ENCODE peak calls at places on chromosomes 4 and X, in eight cellular contexts. Q is CD4-positive, alpha-beta T cell; K is stimulated activated naive B cell treated with anti-CD40 and anti-IgM and Interleukin-4, amounts not matched to agents 10 μg/mL and 1 μg/mL and 100 μg/mL, for 72 hours; G is stimulated activated naive CD8-positive, alpha-beta T cell treated with anti-CD3 and anti-CD28 coated beads, Interleukin-15, Interleukin-2, amounts not matched to agents 100 U/mL and 50 U/mL, for 24 hours; H is right cardiac atrium; D is A549; O is left ventricle myocardium superior; M is stimulated activated effector memory CD8-positive, alpha-beta T cell treated with anti-CD3 and anti-CD28 coated beads, Interleukin-12 subunit alpha, Interleukin-12 subunit beta, amount 100 ng/mL, for 72 hours. T is an unnamed sample.

GRCh38 chr4:21948347-21949072 is at the start of gene KCNIP4:
- ATAC-seq in H (no peak), G (peak), M (no peak), O (no peak), K (no peak), D (no peak), Q (no peak), T (peak)

GRCh38 chr4:13093170-13093569 is 391.0 kb downstream of the RAB28 start:
- ATAC-seq in K (no peak), O (peak), M (no peak), D (no peak), G (no peak), Q (no peak), H (peak), T (no peak)

GRCh38 chr4:166838975-166839614 is 395.2 kb downstream of the SPOCK3 start:
- ATAC-seq in K (peak), H (no peak), Q (no peak), M (no peak), O (no peak), G (no peak), D (no peak), T (peak)

GRCh38 chrX:87890437-87890836 is 372.8 kb downstream of the KLHL4 start:
- ATAC-seq in K (no peak), M (no peak), G (no peak), O (no peak), D (no peak), Q (no peak), H (no peak), T (no peak)

GRCh38 chrX:45771114-45771513 is 570.4 kb upstream of the DIPK2B start:
- ATAC-seq in K (no peak), O (peak), D (peak), Q (no peak), H (peak), G (no peak), M (no peak), T (no peak)

GRCh38 chr4:73668806-73669205 is 48.6 kb upstream of the RASSF6 start:
- ATAC-seq in D (no peak), Q (no peak), K (no peak), M (no peak), O (no peak), H (peak), G (no peak), T (no peak)

GRCh38 chrX:131059231-131059630 is 1.1 kb downstream of the ARHGAP36 start:
- ATAC-seq in M (no peak), Q (no peak), K (no peak), O (no peak), D (no peak), G (no peak), H (no peak), T (no peak)

GRCh38 chr4:159937595-159937994 is 834.7 kb downstream of the RAPGEF2 start:
- ATAC-seq in H (no peak), G (no peak), Q (no peak), M (no peak), D (no peak), O (no peak), K (peak), T (no peak)

GRCh38 chr4:41413670-41414069 is 124.3 kb upstream of the LIMCH1 start:
- ATAC-seq in H (no peak), K (no peak), O (no peak), D (no peak), G (no peak), Q (no peak), M (no peak), T (no peak)

GRCh38 chr4:113349400-113349799 is 299.9 kb downstream of the ANK2 start:
- ATAC-seq in G (no peak), D (no peak), Q (no peak), K (no peak), O (no peak), M (peak), H (no peak), T (no peak)

GRCh38 chrX:63664741-63665140 is 120.3 kb downstream of the ARHGEF9 start:
- ATAC-seq in G (no peak), O (no peak), D (no peak), K (no peak), M (no peak), H (no peak), Q (no peak), T (no peak)

GRCh38 chrX:96682516-96682915 is 2.1 kb upstream of the DIAPH2 start:
- ATAC-seq in M (no peak), K (no peak), D (no peak), Q (peak), G (no peak), H (no peak), O (no peak), T (no peak)

GRCh38 chr4:184386271-184386781 is 88.0 kb downstream of the IRF2 start:
- ATAC-seq in K (no peak), M (no peak), Q (no peak), H (peak), D (no peak), O (peak), G (no peak), T (no peak)